ENCODE peak calls at places on chromosomes 6 and 20, in ten cellular contexts. I is cardiac fibroblast, T is tibial nerve, C is epithelial cell of esophagus, W is Panc1, N is right lobe of liver, O is Peyer's patch, D is body of pancreas, B is omental fat pad, G is neural crest cell. S is an unnamed sample.
A peak's percentile ranks its signal among the peaks of the same experiment; 100 is the strongest.

GRCh38 chr20:19923762-19924161 is 93.4 kb upstream of the NAA20 start:
- DNase-seq in I (no peak), T (no peak), C (no peak), W (no peak), N (no peak), O (no peak), D (no peak), B (no peak), G (no peak), S (no peak)

GRCh38 chr20:62710886-62711702 is 2.5 kb downstream of the NTSR1 start:
- DNase-seq in I (no peak), T (no peak), C (peak; percentile 59), W (no peak), N (no peak), O (no peak), D (no peak), B (no peak), G (no peak), S (peak; percentile 90)

GRCh38 chr6:137878810-137879285 is 11.8 kb downstream of the TNFAIP3 start:
- DNase-seq in I (peak; percentile 50), T (no peak), C (no peak), W (no peak), N (no peak), O (no peak), D (no peak), B (no peak), G (peak; percentile 62), S (no peak)

GRCh38 chr20:63735859-63736718 is at the start of gene LIME1:
- DNase-seq in I (no peak), T (no peak), C (no peak), W (no peak), N (peak; percentile 93), O (peak; percentile 77), D (no peak), B (no peak), G (no peak), S (no peak)

GRCh38 chr20:53345536-53346070 is 248.0 kb downstream of the ZNF217 start:
- DNase-seq in I (no peak), T (no peak), C (no peak), W (no peak), N (no peak), O (no peak), D (no peak), B (no peak), G (no peak), S (no peak)

GRCh38 chr6:4313044-4313686 is 177.8 kb upstream of the ECI2 start:
- DNase-seq in I (peak; percentile 98), T (no peak), C (peak; percentile 95), W (peak; percentile 71), N (no peak), O (no peak), D (peak; percentile 53), B (no peak), G (no peak), S (no peak)

GRCh38 chr6:133756046-133756445 is 132.9 kb upstream of the TCF21 start:
- DNase-seq in I (peak; percentile 89), T (no peak), C (no peak), W (no peak), N (no peak), O (no peak), D (no peak), B (no peak), G (no peak), S (no peak)

GRCh38 chr6:157305676-157306653 is 17.4 kb downstream of the TMEM242 start:
- DNase-seq in I (no peak), T (no peak), C (no peak), W (no peak), N (no peak), O (no peak), D (no peak), B (no peak), G (no peak), S (no peak)

GRCh38 chr6:16723833-16724232 is 37.4 kb downstream of the ATXN1 start:
- DNase-seq in I (peak; percentile 96), T (no peak), C (peak; percentile 97), W (peak; percentile 78), N (no peak), O (no peak), D (peak; percentile 22), B (no peak), G (no peak), S (peak; percentile 73)

GRCh38 chr20:7503501-7503900 is 436.8 kb downstream of the HAO1 start:
- DNase-seq in I (no peak), T (no peak), C (peak; percentile 4), W (no peak), N (peak; percentile 64), O (no peak), D (no peak), B (no peak), G (no peak), S (no peak)

GRCh38 chr20:30489604-30490003 is 767.9 kb upstream of the DEFB115 start:
- DNase-seq in I (no peak), T (no peak), C (no peak), W (no peak), N (no peak), O (no peak), D (no peak), B (no peak), G (no peak), S (no peak)

GRCh38 chr6:43913388-43914271 is 143.6 kb downstream of the VEGFA start:
- DNase-seq in I (peak; percentile 51), T (no peak), C (peak; percentile 31), W (no peak), N (peak; percentile 95), O (peak; percentile 68), D (peak; percentile 87), B (no peak), G (no peak), S (no peak)

GRCh38 chr6:151747890-151748289 is 59.6 kb upstream of the ESR1 start:
- DNase-seq in I (peak; percentile 49), T (no peak), C (no peak), W (no peak), N (no peak), O (no peak), D (no peak), B (no peak), G (no peak), S (no peak)

GRCh38 chr6:155310596-155310995 is 3.7 kb downstream of the TFB1M start:
- DNase-seq in I (peak; percentile 71), T (no peak), C (peak; percentile 70), W (no peak), N (no peak), O (no peak), D (no peak), B (no peak), G (no peak), S (no peak)

GRCh38 chr6:89985744-89986493 is 91.7 kb downstream of the GJA10 start:
- DNase-seq in I (peak; percentile 70), T (no peak), C (no peak), W (no peak), N (no peak), O (no peak), D (no peak), B (no peak), G (peak; percentile 22), S (no peak)

GRCh38 chr20:325889-326644 is 715 bp downstream of the SOX12 start:
- DNase-seq in I (peak; percentile 58), T (no peak), C (peak; percentile 69), W (no peak), N (peak; percentile 61), O (peak; percentile 73), D (peak; percentile 69), B (no peak), G (peak; percentile 60), S (no peak)

GRCh38 chr6:26043389-26044139 is 43.7 kb upstream of the HFE start:
- DNase-seq in I (peak; percentile 99), T (peak; percentile 90), C (peak; percentile 96), W (no peak), N (peak; percentile 77), O (peak; percentile 79), D (peak; percentile 92), B (no peak), G (no peak), S (peak; percentile 67)

DNA sequence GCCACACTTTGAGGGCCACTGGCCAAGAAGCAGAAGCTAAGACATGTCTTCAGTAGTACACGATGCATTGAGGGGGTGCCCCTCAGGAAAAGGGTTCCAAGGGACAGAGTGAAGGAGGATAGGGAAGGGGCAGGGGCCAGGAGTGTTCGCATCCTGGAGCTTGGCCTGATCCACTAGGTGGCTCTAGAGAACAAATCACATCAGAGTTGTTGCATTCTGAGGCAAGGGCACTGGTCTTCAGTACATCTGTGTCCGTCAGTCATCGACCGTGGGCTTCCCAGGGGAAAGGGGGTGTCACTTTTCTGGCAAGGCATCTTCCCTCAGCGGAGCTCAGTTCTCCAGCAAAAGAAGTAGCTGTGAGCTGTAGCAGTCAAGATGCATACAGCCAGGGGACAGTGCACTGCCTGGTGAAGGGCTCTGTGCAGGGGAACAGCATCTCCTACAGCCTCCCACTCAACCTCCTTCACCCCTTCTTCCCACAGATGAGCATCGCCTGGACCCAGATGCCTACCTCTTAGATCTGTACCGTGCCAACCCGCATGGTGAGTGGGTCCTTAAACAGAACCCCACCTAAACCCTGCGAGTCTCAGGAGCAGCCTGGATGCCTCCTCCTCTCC is 47.8 kb downstream of the ARHGAP40 start:
- DNase-seq in I (peak; percentile 48), T (no peak), C (peak; percentile 37), W (no peak), N (no peak), O (no peak), D (no peak), B (no peak), G (peak; percentile 28), S (no peak)
- TF ChIP-seq CTCF in I (peak; percentile 56), T (no peak), C (peak; percentile 56), W (peak; percentile 80), N (peak; percentile 25), O (no peak), D (peak; percentile 9), B (no peak), G (peak; percentile 50), S (peak; percentile 12)

DNA sequence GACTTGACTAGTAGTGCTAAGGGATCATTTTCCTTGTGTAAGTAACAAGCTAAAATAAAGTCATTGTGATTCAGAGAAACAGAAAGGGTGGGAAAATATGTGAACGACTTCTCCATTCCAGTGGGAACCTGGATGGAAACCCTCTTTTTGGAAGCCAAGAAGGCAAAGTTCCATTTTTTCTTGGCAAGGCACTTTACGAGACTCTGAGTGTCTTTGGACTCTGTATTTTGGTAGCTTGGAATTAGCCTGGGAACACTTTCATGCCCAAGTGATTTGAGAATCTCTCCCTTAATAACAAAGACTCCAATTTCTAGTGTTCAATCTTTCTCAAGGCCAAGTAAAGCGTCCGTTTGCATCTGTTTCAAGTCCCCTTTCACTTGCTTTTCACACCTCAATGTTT is 100.5 kb upstream of the SASH1 start:
- DNase-seq in I (no peak), T (peak; percentile 56), C (no peak), W (no peak), N (no peak), O (no peak), D (no peak), B (no peak), G (no peak), S (no peak)
- TF ChIP-seq CTCF in I (no peak), T (no peak), C (no peak), W (no peak), N (no peak), O (no peak), D (no peak), B (no peak), G (no peak), S (no peak)

GRCh38 chr6:168605964-168606363 is 165.0 kb downstream of the SMOC2 start:
- DNase-seq in I (no peak), T (no peak), C (peak; percentile 19), W (no peak), N (no peak), O (no peak), D (no peak), B (no peak), G (no peak), S (no peak)
- TF ChIP-seq CTCF in I (no peak), T (no peak), C (peak; percentile 29), W (no peak), N (no peak), O (peak; percentile 9), D (peak; percentile 24), B (no peak), G (no peak), S (no peak)

GRCh38 chr20:9663423-9663822 is 149.0 kb downstream of the LAMP5 start:
- DNase-seq in I (no peak), T (no peak), C (no peak), W (no peak), N (no peak), O (no peak), D (no peak), B (no peak), G (no peak), S (no peak)
- TF ChIP-seq CTCF in I (no peak), T (no peak), C (no peak), W (no peak), N (no peak), O (no peak), D (no peak), B (no peak), G (no peak), S (no peak)

S was measured in CD14-positive monocyte.